ENCODE peak calls at places on chromosomes 11 and 22, in five cellular contexts. One of them, this sample, is unnamed.

GRCh38 chr11:119273721-119274120 is 43.2 kb downstream of the MCAM start:
- DNase-seq in nephron progenitor cell: no peak
- DNase-seq in BJ: no peak
- DNase-seq in colonic mucosa: no peak
- DNase-seq in B cell: no peak
- DNase-seq in this sample: no peak

GRCh38 chr22:49033616-49034015 is 794.1 kb downstream of the BRD1 start:
- DNase-seq in colonic mucosa: no peak
- DNase-seq in B cell: no peak
- DNase-seq in BJ: no peak
- DNase-seq in nephron progenitor cell: no peak
- DNase-seq in this sample: no peak

GRCh38 chr22:38086942-38087341 is 3.0 kb upstream of the SLC16A8 start:
- DNase-seq in colonic mucosa: no peak
- DNase-seq in BJ: no peak
- DNase-seq in nephron progenitor cell: no peak
- DNase-seq in B cell: no peak
- DNase-seq in this sample: no peak

GRCh38 chr22:20660441-20661054 is 113.4 kb upstream of the SERPIND1 start:
- DNase-seq in BJ: no peak
- DNase-seq in colonic mucosa: no peak
- DNase-seq in B cell: no peak
- DNase-seq in nephron progenitor cell: no peak
- DNase-seq in this sample: no peak

GRCh38 chr11:56533054-56533740 is 9.9 kb downstream of the OR5M11 start:
- DNase-seq in colonic mucosa: no peak
- DNase-seq in nephron progenitor cell: no peak
- DNase-seq in BJ: no peak
- DNase-seq in B cell: no peak
- DNase-seq in this sample: no peak

GRCh38 chr11:133942594-133942993 is 14.2 kb downstream of the IGSF9B start:
- DNase-seq in nephron progenitor cell: no peak
- DNase-seq in BJ: no peak
- DNase-seq in colonic mucosa: no peak
- DNase-seq in B cell: no peak
- DNase-seq in this sample: peak

GRCh38 chr11:47234669-47235075 is 13.9 kb downstream of the ACP2 start:
- DNase-seq in nephron progenitor cell: no peak
- DNase-seq in colonic mucosa: no peak
- DNase-seq in B cell: no peak
- DNase-seq in BJ: no peak
- DNase-seq in this sample: no peak

GRCh38 chr11:19753451-19754041 is 40.9 kb downstream of the NAV2 start:
- DNase-seq in colonic mucosa: peak
- DNase-seq in BJ: no peak
- DNase-seq in nephron progenitor cell: no peak
- DNase-seq in B cell: no peak
- DNase-seq in this sample: no peak

GRCh38 chr11:99316761-99317475 is 296.2 kb downstream of the CNTN5 start:
- DNase-seq in colonic mucosa: no peak
- DNase-seq in nephron progenitor cell: no peak
- DNase-seq in B cell: no peak
- DNase-seq in BJ: no peak
- DNase-seq in this sample: no peak

GRCh38 chr11:120293038-120293800 is 31.9 kb upstream of the TLCD5 start:
- DNase-seq in BJ: no peak
- DNase-seq in colonic mucosa: no peak
- DNase-seq in B cell: no peak
- DNase-seq in nephron progenitor cell: no peak
- DNase-seq in this sample: no peak

GRCh38 chr11:61895718-61896059 is 4.3 kb upstream of the FADS3 start:
- DNase-seq in colonic mucosa: no peak
- DNase-seq in BJ: no peak
- DNase-seq in B cell: no peak
- DNase-seq in nephron progenitor cell: no peak
- DNase-seq in this sample: no peak

GRCh38 chr11:114399490-114399889 is 821 bp downstream of the C11orf71 start:
- DNase-seq in colonic mucosa: peak
- DNase-seq in B cell: no peak
- DNase-seq in nephron progenitor cell: no peak
- DNase-seq in BJ: no peak
- DNase-seq in this sample: no peak

GRCh38 chr11:122977455-122978302 is 4.0 kb downstream of the BSX start:
- DNase-seq in nephron progenitor cell: peak
- DNase-seq in colonic mucosa: no peak
- DNase-seq in BJ: no peak
- DNase-seq in B cell: no peak
- DNase-seq in this sample: peak

GRCh38 chr11:45405916-45406670 is 120.0 kb upstream of the SYT13 start:
- DNase-seq in nephron progenitor cell: no peak
- DNase-seq in BJ: no peak
- DNase-seq in B cell: no peak
- DNase-seq in colonic mucosa: no peak
- DNase-seq in this sample: no peak

GRCh38 chr11:66567787-66568123 is 651 bp downstream of the CTSF start:
- DNase-seq in BJ: no peak
- DNase-seq in colonic mucosa: no peak
- DNase-seq in B cell: no peak
- DNase-seq in nephron progenitor cell: no peak
- DNase-seq in this sample: no peak

GRCh38 chr11:112277937-112278336 is 17.3 kb upstream of the PLET1 start:
- DNase-seq in colonic mucosa: no peak
- DNase-seq in BJ: no peak
- DNase-seq in nephron progenitor cell: no peak
- DNase-seq in B cell: no peak
- DNase-seq in this sample: no peak

GRCh38 chr11:100498780-100499179 is 188.3 kb upstream of the ARHGAP42 start:
- DNase-seq in colonic mucosa: no peak
- DNase-seq in nephron progenitor cell: no peak
- DNase-seq in BJ: no peak
- DNase-seq in B cell: no peak
- DNase-seq in this sample: no peak

GRCh38 chr11:128271401-128271800 is 316.0 kb downstream of the ETS1 start:
- DNase-seq in B cell: no peak
- DNase-seq in nephron progenitor cell: no peak
- DNase-seq in colonic mucosa: no peak
- DNase-seq in BJ: no peak
- DNase-seq in this sample: no peak

GRCh38 chr22:44622147-44622427 is 79.9 kb upstream of the PRR5 start:
- DNase-seq in BJ: no peak
- DNase-seq in colonic mucosa: no peak
- DNase-seq in B cell: no peak
- DNase-seq in nephron progenitor cell: no peak
- DNase-seq in this sample: peak

GRCh38 chr11:71251159-71251721 is 1.1 kb downstream of the SHANK2 start:
- DNase-seq in B cell: no peak
- DNase-seq in nephron progenitor cell: no peak
- DNase-seq in BJ: no peak
- DNase-seq in colonic mucosa: no peak
- DNase-seq in this sample: no peak

GRCh38 chr22:39185601-39186012 is 33.1 kb upstream of the CBX7 start:
- DNase-seq in colonic mucosa: no peak
- DNase-seq in nephron progenitor cell: no peak
- DNase-seq in BJ: peak
- DNase-seq in B cell: no peak
- DNase-seq in this sample: no peak

GRCh38 chr22:39175127-39176066 is 22.9 kb upstream of the CBX7 start:
- DNase-seq in colonic mucosa: peak
- DNase-seq in BJ: no peak
- DNase-seq in B cell: no peak
- DNase-seq in nephron progenitor cell: no peak
- DNase-seq in this sample: no peak

GRCh38 chr11:132248585-132248984 is 878.2 kb downstream of the NTM start:
- DNase-seq in BJ: no peak
- DNase-seq in B cell: no peak
- DNase-seq in colonic mucosa: no peak
- DNase-seq in nephron progenitor cell: no peak
- DNase-seq in this sample: no peak

GRCh38 chr22:18070556-18071306 is 7.1 kb upstream of the PEX26 start:
- DNase-seq in B cell: no peak
- DNase-seq in colonic mucosa: no peak
- DNase-seq in nephron progenitor cell: no peak
- DNase-seq in BJ: no peak
- DNase-seq in this sample: no peak

GRCh38 chr11:112401036-112401769 is 140.5 kb upstream of the PLET1 start:
- DNase-seq in B cell: no peak
- DNase-seq in BJ: no peak
- DNase-seq in nephron progenitor cell: no peak
- DNase-seq in colonic mucosa: no peak
- DNase-seq in this sample: no peak

GRCh38 chr22:22508274-22509176 is at the start of gene ZNF280B:
- DNase-seq in colonic mucosa: peak
- DNase-seq in nephron progenitor cell: peak
- DNase-seq in BJ: peak
- DNase-seq in B cell: peak
- DNase-seq in this sample: peak
- TF ChIP-seq CTCF in colonic mucosa: peak
- TF ChIP-seq CTCF in nephron progenitor cell: peak
- TF ChIP-seq CTCF in BJ: peak
- TF ChIP-seq CTCF in B cell: peak
- TF ChIP-seq CTCF in this sample: peak

GRCh38 chr22:46023558-46023981 is 46.6 kb upstream of the WNT7B start:
- DNase-seq in colonic mucosa: no peak
- DNase-seq in B cell: no peak
- DNase-seq in BJ: no peak
- DNase-seq in nephron progenitor cell: no peak
- DNase-seq in this sample: no peak
- TF ChIP-seq CTCF in colonic mucosa: no peak
- TF ChIP-seq CTCF in B cell: no peak
- TF ChIP-seq CTCF in BJ: no peak
- TF ChIP-seq CTCF in nephron progenitor cell: no peak
- TF ChIP-seq CTCF in this sample: no peak

GRCh38 chr22:32031466-32031865 is 11.6 kb upstream of the SLC5A1 start:
- DNase-seq in B cell: no peak
- DNase-seq in colonic mucosa: no peak
- DNase-seq in nephron progenitor cell: no peak
- DNase-seq in BJ: no peak
- DNase-seq in this sample: no peak

GRCh38 chr22:32030508-32031247 is 12.4 kb upstream of the SLC5A1 start:
- DNase-seq in B cell: no peak
- DNase-seq in nephron progenitor cell: no peak
- DNase-seq in colonic mucosa: no peak
- DNase-seq in BJ: no peak
- DNase-seq in this sample: no peak

GRCh38 chr22:32037236-32037635 is 5.8 kb upstream of the SLC5A1 start:
- DNase-seq in B cell: no peak
- DNase-seq in BJ: no peak
- DNase-seq in nephron progenitor cell: no peak
- DNase-seq in colonic mucosa: no peak
- DNase-seq in this sample: no peak

GRCh38 chr22:32034275-32034674 is 8.8 kb upstream of the SLC5A1 start:
- DNase-seq in B cell: no peak
- DNase-seq in nephron progenitor cell: no peak
- DNase-seq in BJ: no peak
- DNase-seq in colonic mucosa: no peak
- DNase-seq in this sample: no peak
- TF ChIP-seq CTCF in B cell: no peak
- TF ChIP-seq CTCF in nephron progenitor cell: no peak
- TF ChIP-seq CTCF in BJ: no peak
- TF ChIP-seq CTCF in colonic mucosa: no peak
- TF ChIP-seq CTCF in this sample: no peak

GRCh38 chr11:12998336-12998735 is 10.8 kb upstream of the RASSF10 start:
- DNase-seq in B cell: no peak
- DNase-seq in nephron progenitor cell: no peak
- DNase-seq in BJ: no peak
- DNase-seq in colonic mucosa: no peak
- DNase-seq in this sample: no peak

GRCh38 chr11:12997168-12997567 is 11.9 kb upstream of the RASSF10 start:
- DNase-seq in B cell: no peak
- DNase-seq in nephron progenitor cell: no peak
- DNase-seq in BJ: no peak
- DNase-seq in colonic mucosa: no peak
- DNase-seq in this sample: no peak

GRCh38 chr11:13000116-13000515 is 9.0 kb upstream of the RASSF10 start:
- DNase-seq in BJ: no peak
- DNase-seq in nephron progenitor cell: no peak
- DNase-seq in B cell: no peak
- DNase-seq in colonic mucosa: no peak
- DNase-seq in this sample: no peak

GRCh38 chr11:13003726-13004493 is 5.2 kb upstream of the RASSF10 start:
- DNase-seq in nephron progenitor cell: no peak
- DNase-seq in B cell: no peak
- DNase-seq in colonic mucosa: no peak
- DNase-seq in BJ: no peak
- DNase-seq in this sample: no peak

DNA sequence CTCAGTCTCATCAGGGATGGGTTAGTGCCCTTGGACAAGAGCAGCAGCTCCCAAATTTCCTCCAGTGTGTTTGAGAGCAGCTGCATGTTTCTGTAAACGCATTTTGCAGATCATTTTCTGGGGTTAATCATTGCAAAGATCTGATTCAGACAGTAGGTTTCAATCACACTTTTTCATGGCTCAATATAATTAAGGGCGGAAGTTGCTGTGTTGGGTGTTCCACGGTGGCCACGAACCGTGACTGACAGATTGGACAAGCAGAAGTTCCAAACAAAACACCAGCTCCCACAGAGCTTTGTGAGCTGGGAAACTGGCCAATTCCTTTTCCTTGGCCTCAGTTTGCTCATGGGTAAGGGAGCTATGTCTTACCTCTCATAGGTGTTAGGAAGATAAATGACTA is 8.4 kb upstream of the RASSF10 start:
- DNase-seq in colonic mucosa: no peak
- DNase-seq in BJ: no peak
- DNase-seq in nephron progenitor cell: no peak
- DNase-seq in B cell: no peak
- DNase-seq in this sample: no peak
- TF ChIP-seq CTCF in colonic mucosa: no peak
- TF ChIP-seq CTCF in BJ: no peak
- TF ChIP-seq CTCF in nephron progenitor cell: no peak
- TF ChIP-seq CTCF in B cell: no peak
- TF ChIP-seq CTCF in this sample: no peak

GRCh38 chr11:126352934-126353801 is 2.3 kb upstream of the ST3GAL4 start:
- DNase-seq in BJ: no peak
- DNase-seq in nephron progenitor cell: no peak
- DNase-seq in colonic mucosa: no peak
- DNase-seq in B cell: no peak
- DNase-seq in this sample: no peak
- TF ChIP-seq CTCF in BJ: no peak
- TF ChIP-seq CTCF in nephron progenitor cell: no peak
- TF ChIP-seq CTCF in colonic mucosa: no peak
- TF ChIP-seq CTCF in B cell: peak
- TF ChIP-seq CTCF in this sample: no peak

GRCh38 chr11:76208438-76208828 is 2.1 kb upstream of the WNT11 start:
- DNase-seq in nephron progenitor cell: no peak
- DNase-seq in BJ: no peak
- DNase-seq in colonic mucosa: no peak
- DNase-seq in B cell: no peak
- DNase-seq in this sample: peak

GRCh38 chr11:76209671-76209955 is 3.3 kb upstream of the WNT11 start:
- DNase-seq in B cell: no peak
- DNase-seq in colonic mucosa: no peak
- DNase-seq in nephron progenitor cell: peak
- DNase-seq in BJ: no peak
- DNase-seq in this sample: no peak

GRCh38 chr11:76206327-76207081 is at the start of gene WNT11:
- DNase-seq in nephron progenitor cell: peak
- DNase-seq in B cell: peak
- DNase-seq in colonic mucosa: peak
- DNase-seq in BJ: no peak
- DNase-seq in this sample: peak

GRCh38 chr11:76208829-76209670 is 2.7 kb upstream of the WNT11 start:
- DNase-seq in BJ: no peak
- DNase-seq in colonic mucosa: peak
- DNase-seq in B cell: peak
- DNase-seq in nephron progenitor cell: peak
- DNase-seq in this sample: peak

GRCh38 chr11:76207642-76208378 is 1.5 kb upstream of the WNT11 start:
- DNase-seq in nephron progenitor cell: peak
- DNase-seq in colonic mucosa: peak
- DNase-seq in BJ: no peak
- DNase-seq in B cell: peak
- DNase-seq in this sample: peak
- TF ChIP-seq CTCF in nephron progenitor cell: peak
- TF ChIP-seq CTCF in colonic mucosa: peak
- TF ChIP-seq CTCF in BJ: peak
- TF ChIP-seq CTCF in B cell: peak
- TF ChIP-seq CTCF in this sample: peak

This sample was measured in glutamatergic neuron.